ENCODE peak calls at places on chromosomes 5 and 9, in eight cellular contexts. H is psoas muscle; P is adrenal gland; Q is effector memory CD4-positive, alpha-beta T cell; R is Peyer's patch; B is CD8-positive, alpha-beta T cell; F is heart left ventricle; D is tibial artery. G is an unnamed sample.

GRCh38 chr5:135178476-135179155 is 144.6 kb upstream of the PITX1 start:
- DNase-seq in H (no peak), P (no peak), Q (no peak), R (no peak), B (no peak), F (no peak), D (no peak), G (no peak)

GRCh38 chr9:19127881-19128719 is 808 bp upstream of the PLIN2 start:
- DNase-seq in H (no peak), P (peak), Q (peak), R (peak), B (no peak), F (peak), D (peak), G (peak)

GRCh38 chr5:55344392-55344992 is 36.7 kb downstream of the MTREX start:
- DNase-seq in H (no peak), P (peak), Q (peak), R (no peak), B (peak), F (no peak), D (peak), G (peak)

GRCh38 chr5:1503301-1504243 is 20.2 kb downstream of the LPCAT1 start:
- DNase-seq in H (no peak), P (no peak), Q (no peak), R (no peak), B (no peak), F (peak), D (peak), G (no peak)

GRCh38 chr9:98951967-98952366 is 8.3 kb downstream of the COL15A1 start:
- DNase-seq in H (no peak), P (no peak), Q (no peak), R (no peak), B (no peak), F (no peak), D (no peak), G (no peak)

GRCh38 chr9:87223397-87224246 is 274.0 kb upstream of the DAPK1 start:
- DNase-seq in H (no peak), P (no peak), Q (no peak), R (no peak), B (no peak), F (peak), D (no peak), G (no peak)

GRCh38 chr5:14331377-14331776 is 188.2 kb downstream of the TRIO start:
- DNase-seq in H (no peak), P (no peak), Q (no peak), R (no peak), B (no peak), F (no peak), D (no peak), G (no peak)

GRCh38 chr9:132703336-132703735 is 33.1 kb downstream of the GTF3C4 start:
- DNase-seq in H (no peak), P (no peak), Q (no peak), R (no peak), B (no peak), F (no peak), D (no peak), G (no peak)

DNA sequence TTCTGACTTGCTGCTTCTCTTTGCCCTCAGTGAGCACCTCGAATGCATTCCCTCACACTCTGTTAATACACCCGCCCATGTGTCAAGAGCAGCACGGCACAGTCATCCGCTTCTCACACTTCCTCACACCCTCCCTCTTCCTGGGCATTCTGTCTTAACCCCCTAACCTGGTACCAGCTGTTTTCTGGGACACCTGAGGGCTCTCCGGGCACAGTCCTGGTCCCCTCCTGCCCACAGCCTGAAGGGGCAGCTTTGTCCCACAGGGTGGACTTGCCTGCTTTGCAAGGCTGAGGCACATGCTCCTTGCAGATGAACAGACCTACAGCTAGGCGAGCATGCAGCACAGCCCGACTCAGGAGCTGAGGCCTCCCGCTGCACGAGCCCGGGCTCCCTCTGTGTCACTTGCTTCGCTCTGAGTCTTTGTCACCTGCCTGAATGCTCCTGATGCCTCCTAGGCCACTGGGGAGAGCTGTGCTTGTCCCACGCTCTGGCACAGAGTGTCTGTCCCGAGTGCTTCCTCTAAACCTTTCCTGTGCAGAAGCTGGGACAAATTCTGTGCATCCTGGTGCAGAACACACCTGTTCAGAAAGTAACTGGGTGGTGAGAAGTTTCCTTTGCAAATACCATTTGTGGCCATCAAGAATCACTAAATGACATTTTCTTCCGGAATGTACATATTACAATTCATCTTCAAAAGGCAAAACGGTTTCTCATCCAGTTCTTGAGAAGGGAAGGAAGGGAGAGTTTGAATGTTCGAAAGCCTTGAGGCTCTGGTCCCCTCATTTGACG is 47.8 kb downstream of the AHRR start:
- DNase-seq in H (no peak), P (no peak), Q (no peak), R (peak), B (no peak), F (peak), D (peak), G (no peak)
- H3K4me3 ChIP-seq in H (no peak), P (no peak), Q (no peak), R (no peak), B (no peak), F (no peak), D (no peak), G (no peak)

DNA sequence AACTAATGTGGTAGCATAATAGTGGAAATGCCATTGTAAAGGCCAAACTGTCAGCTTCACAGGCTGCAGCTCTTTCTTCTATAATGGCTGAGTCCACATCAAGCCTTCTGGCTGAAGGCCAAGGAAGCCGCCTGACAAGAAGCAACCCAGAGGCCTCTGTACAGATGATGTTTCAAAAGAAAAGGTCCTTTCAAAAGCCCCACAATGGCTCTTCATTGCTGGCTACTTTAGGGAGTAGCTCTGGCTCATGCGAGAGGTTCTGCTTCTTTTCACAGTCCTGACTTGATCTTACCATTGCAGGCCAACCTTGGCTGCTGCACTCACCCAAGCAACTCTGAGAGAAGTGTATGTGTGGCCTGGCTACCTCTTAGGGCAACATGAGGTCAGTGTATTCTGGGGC is 54.5 kb upstream of the EQTN start:
- DNase-seq in H (peak), P (no peak), Q (no peak), R (no peak), B (no peak), F (no peak), D (no peak), G (no peak)
- H3K27ac ChIP-seq in H (no peak), P (no peak), Q (no peak), R (no peak), B (no peak), F (peak), D (peak), G (no peak)

GRCh38 chr5:36692791-36693763 is 86.7 kb downstream of the SLC1A3 start:
- DNase-seq in H (peak), P (peak), Q (no peak), R (peak), B (no peak), F (peak), D (peak), G (no peak)
- H3K4me3 ChIP-seq in H (peak), P (no peak), Q (no peak), R (peak), B (no peak), F (no peak), D (peak), G (no peak)

DNA sequence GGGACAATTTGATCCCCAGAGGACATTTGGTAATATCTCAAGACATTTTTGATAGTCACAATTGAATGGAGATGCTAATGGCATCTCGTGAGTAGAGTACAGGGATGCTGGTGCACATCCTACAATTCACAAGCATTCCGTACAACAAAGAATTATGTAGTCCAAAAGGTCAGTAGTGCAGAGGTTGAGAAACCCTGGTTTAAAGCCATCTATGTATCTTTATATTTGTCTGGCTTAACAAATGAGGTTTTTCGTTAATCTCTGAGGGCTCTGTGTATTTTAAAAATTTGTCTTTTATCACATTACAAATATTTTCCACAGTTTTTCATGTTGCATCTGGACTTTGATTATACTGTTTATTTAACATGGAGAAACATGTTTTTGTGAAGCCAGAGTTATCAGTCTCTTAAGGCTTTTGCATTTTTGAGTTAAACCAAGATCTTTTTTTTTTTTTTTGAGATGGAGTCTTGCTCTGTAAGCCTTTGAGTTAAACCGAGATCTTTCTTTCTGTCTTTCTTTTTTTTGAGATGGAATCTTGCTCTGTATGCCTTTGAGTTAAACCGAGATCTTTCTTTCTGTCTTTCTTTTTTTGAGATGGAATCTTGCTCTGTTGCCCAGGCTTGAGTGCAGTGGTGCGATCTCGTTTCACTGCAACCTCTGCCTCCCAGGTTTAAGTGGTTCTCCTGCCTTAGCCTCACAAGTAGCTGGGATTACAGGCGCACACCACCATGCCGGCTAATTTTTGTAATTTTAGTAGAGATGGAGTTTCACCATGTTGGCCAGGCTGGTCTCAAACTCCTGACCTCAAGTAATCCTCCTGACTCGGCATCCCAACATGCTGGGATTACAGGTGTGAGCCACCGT is 2.8 kb downstream of the HSDL2 start:
- DNase-seq in H (no peak), P (no peak), Q (no peak), R (no peak), B (no peak), F (no peak), D (no peak), G (no peak)
- H3K27ac ChIP-seq in H (no peak), P (no peak), Q (no peak), R (no peak), B (no peak), F (no peak), D (peak), G (no peak)

GRCh38 chr5:77302247-77302646 is 91.8 kb downstream of the PDE8B start:
- DNase-seq in H (no peak), P (no peak), Q (no peak), R (no peak), B (no peak), F (no peak), D (no peak), G (no peak)

GRCh38 chr5:77302653-77303052 is 92.2 kb downstream of the PDE8B start:
- DNase-seq in H (no peak), P (no peak), Q (no peak), R (no peak), B (no peak), F (no peak), D (no peak), G (no peak)

GRCh38 chr5:77300457-77300856 is 90.0 kb downstream of the PDE8B start:
- DNase-seq in H (no peak), P (no peak), Q (no peak), R (no peak), B (no peak), F (no peak), D (no peak), G (no peak)

GRCh38 chr5:77304388-77304787 is 93.9 kb downstream of the PDE8B start:
- DNase-seq in H (no peak), P (no peak), Q (no peak), R (no peak), B (no peak), F (no peak), D (no peak), G (no peak)

DNA sequence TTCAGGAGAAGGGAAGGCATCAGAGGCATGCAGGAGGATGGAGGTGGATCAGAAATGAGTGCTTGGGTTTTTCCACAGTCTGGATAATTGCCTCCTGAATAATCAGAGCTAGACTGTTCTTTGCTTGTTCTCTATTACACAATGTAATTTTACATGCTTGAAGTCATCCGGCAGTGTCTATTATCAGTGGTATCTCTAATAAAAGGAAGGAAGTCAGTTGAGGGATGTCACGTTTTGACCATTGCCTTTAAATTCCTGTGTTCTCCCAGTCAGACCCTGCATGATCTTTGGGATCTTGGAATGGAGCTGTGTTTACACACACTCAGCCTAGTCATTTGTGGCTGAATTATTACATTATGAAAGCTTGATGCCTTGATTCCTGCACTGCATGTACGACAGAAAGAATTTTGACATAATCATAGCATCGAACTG is 91.0 kb downstream of the PDE8B start:
- DNase-seq in H (no peak), P (no peak), Q (no peak), R (no peak), B (no peak), F (no peak), D (no peak), G (no peak)
- H3K4me3 ChIP-seq in H (no peak), P (no peak), Q (no peak), R (no peak), B (no peak), F (no peak), D (no peak), G (no peak)

DNA sequence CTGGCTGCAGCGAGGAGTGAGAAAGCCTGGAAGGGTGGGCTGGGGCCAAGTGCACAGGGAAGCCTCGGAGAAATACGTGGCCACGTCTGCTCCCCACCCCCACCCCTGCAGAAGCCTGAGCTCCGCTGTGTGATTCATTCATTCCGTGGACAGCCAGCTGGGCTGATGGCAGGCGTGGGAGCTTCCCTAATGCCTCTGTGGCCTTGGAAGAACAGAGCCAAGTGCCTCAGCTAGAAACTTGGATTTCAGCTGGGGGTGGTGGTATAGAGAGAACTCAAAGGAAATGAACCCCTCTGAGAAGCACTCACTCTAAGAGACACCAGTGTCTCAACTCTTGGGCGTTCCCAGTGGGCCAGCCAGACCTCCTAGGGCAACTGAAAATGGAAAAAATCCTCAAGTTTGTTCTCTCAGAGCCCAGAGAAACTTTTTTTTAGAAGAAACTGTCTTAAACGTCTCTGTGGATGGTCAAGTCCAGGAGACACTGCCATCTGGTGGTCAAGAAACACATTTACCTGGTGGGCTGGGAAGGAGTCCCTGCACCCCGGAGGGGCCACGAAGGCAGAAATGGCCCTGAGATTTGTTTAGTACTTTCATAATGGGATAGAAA is 18.0 kb downstream of the ATOX1 start:
- DNase-seq in H (peak), P (peak), Q (peak), R (no peak), B (peak), F (peak), D (peak), G (peak)
- H3K27ac ChIP-seq in H (peak), P (peak), Q (no peak), R (peak), B (no peak), F (peak), D (peak), G (no peak)

GRCh38 chr5:10442581-10442980 is 902 bp downstream of the ROPN1L start:
- DNase-seq in H (no peak), P (no peak), Q (no peak), R (no peak), B (no peak), F (no peak), D (no peak), G (no peak)
- H3K4me3 ChIP-seq in H (peak), P (peak), Q (peak), R (no peak), B (peak), F (no peak), D (peak), G (peak)

GRCh38 chr9:129321511-129322021 is 143.5 kb upstream of the IER5L start:
- DNase-seq in H (peak), P (peak), Q (no peak), R (no peak), B (no peak), F (no peak), D (no peak), G (no peak)
- H3K27ac ChIP-seq in H (peak), P (peak), Q (no peak), R (peak), B (no peak), F (peak), D (peak), G (no peak)

DNA sequence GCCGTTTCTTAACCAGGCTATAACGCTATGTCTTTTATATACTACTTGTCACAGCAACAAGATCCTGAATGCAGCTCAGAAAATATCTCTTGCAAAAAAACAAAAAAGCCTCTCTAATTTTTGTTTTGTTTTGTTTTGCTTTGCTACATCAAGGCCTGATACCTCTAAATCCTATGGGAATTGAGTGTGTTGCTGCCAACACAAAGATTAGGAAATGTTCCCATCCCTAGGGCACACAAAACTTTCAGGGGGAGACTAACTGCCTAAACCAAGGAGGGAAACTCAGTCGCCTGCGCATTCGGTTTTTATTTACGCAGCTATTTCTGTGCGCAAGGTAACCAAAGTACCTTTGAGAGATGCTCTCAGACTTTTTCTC is 1.7 kb downstream of the SSBP2 start:
- DNase-seq in H (no peak), P (no peak), Q (no peak), R (no peak), B (no peak), F (no peak), D (no peak), G (no peak)
- H3K4me3 ChIP-seq in H (peak), P (peak), Q (peak), R (peak), B (peak), F (peak), D (peak), G (peak)

GRCh38 chr5:87210076-87210475 is 57.6 kb upstream of the RASA1 start:
- DNase-seq in H (no peak), P (no peak), Q (no peak), R (no peak), B (no peak), F (no peak), D (no peak), G (no peak)

GRCh38 chr5:87210743-87211142 is 56.9 kb upstream of the RASA1 start:
- DNase-seq in H (no peak), P (no peak), Q (no peak), R (no peak), B (no peak), F (no peak), D (no peak), G (no peak)

DNA sequence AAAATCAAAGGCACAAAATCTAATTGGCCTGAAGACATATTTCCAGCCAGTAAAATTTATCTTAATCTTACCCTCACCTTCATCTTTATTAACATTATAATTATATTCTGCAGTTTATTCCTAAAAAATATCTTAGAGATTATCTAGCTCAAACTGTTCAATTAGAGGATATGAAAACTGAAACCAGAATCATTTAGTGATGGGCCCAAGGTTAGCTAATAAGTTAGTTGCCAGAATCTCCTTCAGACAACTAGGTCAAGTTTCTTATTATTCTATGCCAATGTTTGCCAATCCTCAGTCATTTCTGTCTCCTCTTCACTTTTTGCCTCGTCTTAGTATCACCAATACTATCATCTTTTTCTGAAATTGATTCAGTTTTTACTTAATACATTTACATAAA is 56.0 kb upstream of the RASA1 start:
- DNase-seq in H (no peak), P (no peak), Q (no peak), R (no peak), B (no peak), F (no peak), D (no peak), G (no peak)
- H3K27ac ChIP-seq in H (no peak), P (no peak), Q (no peak), R (no peak), B (no peak), F (no peak), D (no peak), G (no peak)